ENCODE peak calls at places on chromosomes 1 and 21, in five cellular contexts. One of them, this sample, is unnamed.

GRCh38 chr1:60746278-60746761 is 336.0 kb upstream of the NFIA start:
- DNase-seq in B cell: no peak
- DNase-seq in CD4-positive, alpha-beta T cell: no peak
- DNase-seq in retinal pigment epithelial cell: no peak
- DNase-seq in cardiac muscle cell: no peak
- DNase-seq in this sample: no peak

GRCh38 chr1:29259802-29260441 is 23.6 kb downstream of the PTPRU start:
- DNase-seq in B cell: peak
- DNase-seq in CD4-positive, alpha-beta T cell: peak
- DNase-seq in retinal pigment epithelial cell: peak
- DNase-seq in cardiac muscle cell: peak
- DNase-seq in this sample: peak

GRCh38 chr1:192477630-192478029 is 97.9 kb upstream of the RGS1 start:
- DNase-seq in B cell: peak
- DNase-seq in CD4-positive, alpha-beta T cell: no peak
- DNase-seq in retinal pigment epithelial cell: no peak
- DNase-seq in cardiac muscle cell: peak
- DNase-seq in this sample: no peak

GRCh38 chr21:29271927-29272333 is 26.8 kb upstream of the BACH1 start:
- DNase-seq in B cell: no peak
- DNase-seq in CD4-positive, alpha-beta T cell: no peak
- DNase-seq in retinal pigment epithelial cell: no peak
- DNase-seq in cardiac muscle cell: no peak
- DNase-seq in this sample: no peak

GRCh38 chr21:42818328-42818749 is 61.0 kb downstream of the WDR4 start:
- DNase-seq in B cell: peak
- DNase-seq in CD4-positive, alpha-beta T cell: peak
- DNase-seq in retinal pigment epithelial cell: no peak
- DNase-seq in cardiac muscle cell: peak
- DNase-seq in this sample: peak

GRCh38 chr1:66048011-66048410 is 255.3 kb downstream of the PDE4B start:
- DNase-seq in B cell: no peak
- DNase-seq in CD4-positive, alpha-beta T cell: no peak
- DNase-seq in retinal pigment epithelial cell: no peak
- DNase-seq in cardiac muscle cell: peak
- DNase-seq in this sample: no peak

GRCh38 chr21:42218836-42219605 is at the start of gene ABCG1:
- DNase-seq in B cell: peak
- DNase-seq in CD4-positive, alpha-beta T cell: peak
- DNase-seq in retinal pigment epithelial cell: no peak
- DNase-seq in cardiac muscle cell: peak
- DNase-seq in this sample: no peak

GRCh38 chr1:183953031-183953430 is 84.5 kb downstream of the COLGALT2 start:
- DNase-seq in B cell: no peak
- DNase-seq in CD4-positive, alpha-beta T cell: no peak
- DNase-seq in retinal pigment epithelial cell: no peak
- DNase-seq in cardiac muscle cell: no peak
- DNase-seq in this sample: no peak

GRCh38 chr1:205669341-205670142 is 10.8 kb downstream of the SLC45A3 start:
- DNase-seq in B cell: peak
- DNase-seq in CD4-positive, alpha-beta T cell: no peak
- DNase-seq in retinal pigment epithelial cell: no peak
- DNase-seq in cardiac muscle cell: no peak
- DNase-seq in this sample: peak

GRCh38 chr1:180507826-180508724 is 5.7 kb upstream of the ACBD6 start:
- DNase-seq in B cell: no peak
- DNase-seq in CD4-positive, alpha-beta T cell: no peak
- DNase-seq in retinal pigment epithelial cell: no peak
- DNase-seq in cardiac muscle cell: no peak
- DNase-seq in this sample: no peak

GRCh38 chr1:39452540-39452939 is 38.9 kb upstream of the BMP8A start:
- DNase-seq in B cell: no peak
- DNase-seq in CD4-positive, alpha-beta T cell: no peak
- DNase-seq in retinal pigment epithelial cell: no peak
- DNase-seq in cardiac muscle cell: no peak
- DNase-seq in this sample: no peak

GRCh38 chr1:217617120-217617519 is 13.8 kb downstream of the GPATCH2 start:
- DNase-seq in B cell: no peak
- DNase-seq in CD4-positive, alpha-beta T cell: no peak
- DNase-seq in retinal pigment epithelial cell: no peak
- DNase-seq in cardiac muscle cell: no peak
- DNase-seq in this sample: no peak

GRCh38 chr1:145730900-145731299 is 11.6 kb downstream of the CD160 start:
- DNase-seq in B cell: no peak
- DNase-seq in CD4-positive, alpha-beta T cell: no peak
- DNase-seq in retinal pigment epithelial cell: no peak
- DNase-seq in cardiac muscle cell: no peak
- DNase-seq in this sample: no peak
- TF ChIP-seq CTCF in B cell: no peak
- TF ChIP-seq CTCF in CD4-positive, alpha-beta T cell: no peak
- TF ChIP-seq CTCF in retinal pigment epithelial cell: no peak
- TF ChIP-seq CTCF in cardiac muscle cell: no peak
- TF ChIP-seq CTCF in this sample: no peak

DNA sequence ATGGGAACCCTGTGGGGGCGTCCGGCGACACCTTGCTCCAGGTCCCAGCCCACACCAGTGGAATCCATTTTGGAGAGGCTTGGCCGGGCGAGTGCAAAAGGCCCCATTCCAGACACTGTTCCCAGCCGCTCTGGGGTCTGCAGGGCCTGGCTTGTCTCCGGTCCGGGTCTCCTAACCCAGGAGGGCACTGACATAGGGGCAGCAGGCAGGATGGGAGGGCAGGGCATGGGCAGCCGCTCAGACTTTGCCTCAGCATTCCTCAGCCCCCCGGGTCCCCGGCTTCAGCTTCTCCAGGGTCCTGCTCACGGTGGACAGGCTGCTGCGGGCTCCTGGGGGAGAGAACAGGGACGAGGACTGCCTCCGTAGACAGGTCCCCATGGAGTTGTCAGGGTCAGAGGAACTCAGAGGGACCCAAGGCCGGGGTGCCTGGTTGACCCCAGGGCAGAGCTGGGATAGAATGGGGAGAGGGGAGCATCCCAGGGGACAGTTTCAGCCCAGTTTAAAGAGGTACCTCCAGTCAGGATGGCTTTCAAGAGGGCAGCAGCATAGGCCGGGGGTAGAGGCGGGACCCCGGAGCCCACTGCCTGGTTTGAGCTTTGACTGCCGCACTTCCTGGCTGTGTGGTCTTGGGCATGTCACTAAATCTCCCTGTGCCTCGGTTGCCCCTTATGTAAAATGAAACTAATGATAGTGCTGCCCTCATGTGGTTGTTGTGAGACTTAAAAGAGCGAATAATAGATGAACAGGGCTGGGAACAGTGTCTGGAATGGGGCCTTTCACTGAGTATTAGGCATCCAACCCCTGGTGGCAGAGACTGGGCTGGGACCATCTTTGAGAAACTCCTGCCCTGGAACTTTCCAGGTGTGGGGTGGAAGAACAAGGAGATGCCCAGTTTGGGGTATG is 3.7 kb downstream of the KNCN start:
- DNase-seq in B cell: no peak
- DNase-seq in CD4-positive, alpha-beta T cell: no peak
- DNase-seq in retinal pigment epithelial cell: no peak
- DNase-seq in cardiac muscle cell: peak
- DNase-seq in this sample: no peak
- TF ChIP-seq CTCF in B cell: peak
- TF ChIP-seq CTCF in CD4-positive, alpha-beta T cell: no peak
- TF ChIP-seq CTCF in retinal pigment epithelial cell: peak
- TF ChIP-seq CTCF in cardiac muscle cell: peak
- TF ChIP-seq CTCF in this sample: peak

GRCh38 chr1:196361112-196361714 is 247.0 kb downstream of the KCNT2 start:
- DNase-seq in B cell: no peak
- DNase-seq in CD4-positive, alpha-beta T cell: no peak
- DNase-seq in retinal pigment epithelial cell: no peak
- DNase-seq in cardiac muscle cell: no peak
- DNase-seq in this sample: no peak

GRCh38 chr1:196357913-196358312 is 250.3 kb downstream of the KCNT2 start:
- DNase-seq in B cell: no peak
- DNase-seq in CD4-positive, alpha-beta T cell: no peak
- DNase-seq in retinal pigment epithelial cell: no peak
- DNase-seq in cardiac muscle cell: no peak
- DNase-seq in this sample: no peak

DNA sequence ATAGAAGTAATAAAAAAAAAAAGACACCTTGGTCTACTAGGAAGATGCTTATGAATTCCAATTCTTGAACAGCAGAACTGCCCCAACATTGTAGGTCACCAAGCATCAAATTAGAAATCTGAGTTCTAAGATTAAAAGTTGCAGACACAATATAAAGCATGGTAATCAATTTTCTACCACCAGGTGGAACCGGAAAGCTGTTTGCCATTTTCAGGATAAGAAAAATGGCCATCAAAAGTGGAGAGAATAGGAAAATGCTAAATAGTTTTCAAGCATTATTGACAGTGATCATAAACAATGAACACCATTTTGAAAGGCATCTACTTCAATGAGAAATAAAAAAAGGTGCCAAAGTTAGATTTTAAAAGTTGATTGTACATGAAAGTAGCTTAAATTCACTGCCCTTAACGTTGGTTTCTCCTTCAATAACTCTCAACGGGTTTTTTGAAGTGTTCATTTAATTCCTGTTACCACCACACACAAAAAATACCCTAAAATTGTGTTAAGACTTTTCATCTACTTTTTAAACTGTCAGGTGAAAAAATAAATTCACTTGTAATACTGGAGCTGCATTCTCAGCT is 252.9 kb downstream of the KCNT2 start:
- DNase-seq in B cell: no peak
- DNase-seq in CD4-positive, alpha-beta T cell: no peak
- DNase-seq in retinal pigment epithelial cell: no peak
- DNase-seq in cardiac muscle cell: peak
- DNase-seq in this sample: no peak
- TF ChIP-seq CTCF in B cell: no peak
- TF ChIP-seq CTCF in CD4-positive, alpha-beta T cell: no peak
- TF ChIP-seq CTCF in retinal pigment epithelial cell: peak
- TF ChIP-seq CTCF in cardiac muscle cell: peak
- TF ChIP-seq CTCF in this sample: no peak

GRCh38 chr1:238399558-238399957 is 508.8 kb upstream of the ZP4 start:
- DNase-seq in B cell: no peak
- DNase-seq in CD4-positive, alpha-beta T cell: no peak
- DNase-seq in retinal pigment epithelial cell: no peak
- DNase-seq in cardiac muscle cell: no peak
- DNase-seq in this sample: no peak
- TF ChIP-seq CTCF in B cell: no peak
- TF ChIP-seq CTCF in CD4-positive, alpha-beta T cell: no peak
- TF ChIP-seq CTCF in retinal pigment epithelial cell: no peak
- TF ChIP-seq CTCF in cardiac muscle cell: no peak
- TF ChIP-seq CTCF in this sample: no peak

GRCh38 chr1:160056648-160057169 is 13.3 kb downstream of the KCNJ10 start:
- DNase-seq in B cell: no peak
- DNase-seq in CD4-positive, alpha-beta T cell: no peak
- DNase-seq in retinal pigment epithelial cell: no peak
- DNase-seq in cardiac muscle cell: no peak
- DNase-seq in this sample: no peak

GRCh38 chr1:160061376-160062100 is 8.4 kb downstream of the KCNJ10 start:
- DNase-seq in B cell: no peak
- DNase-seq in CD4-positive, alpha-beta T cell: no peak
- DNase-seq in retinal pigment epithelial cell: no peak
- DNase-seq in cardiac muscle cell: peak
- DNase-seq in this sample: no peak

GRCh38 chr1:160062134-160062533 is 7.8 kb downstream of the KCNJ10 start:
- DNase-seq in B cell: no peak
- DNase-seq in CD4-positive, alpha-beta T cell: no peak
- DNase-seq in retinal pigment epithelial cell: no peak
- DNase-seq in cardiac muscle cell: no peak
- DNase-seq in this sample: no peak

GRCh38 chr1:160053548-160054365 is 16.2 kb downstream of the KCNJ10 start:
- DNase-seq in B cell: no peak
- DNase-seq in CD4-positive, alpha-beta T cell: no peak
- DNase-seq in retinal pigment epithelial cell: no peak
- DNase-seq in cardiac muscle cell: no peak
- DNase-seq in this sample: no peak

DNA sequence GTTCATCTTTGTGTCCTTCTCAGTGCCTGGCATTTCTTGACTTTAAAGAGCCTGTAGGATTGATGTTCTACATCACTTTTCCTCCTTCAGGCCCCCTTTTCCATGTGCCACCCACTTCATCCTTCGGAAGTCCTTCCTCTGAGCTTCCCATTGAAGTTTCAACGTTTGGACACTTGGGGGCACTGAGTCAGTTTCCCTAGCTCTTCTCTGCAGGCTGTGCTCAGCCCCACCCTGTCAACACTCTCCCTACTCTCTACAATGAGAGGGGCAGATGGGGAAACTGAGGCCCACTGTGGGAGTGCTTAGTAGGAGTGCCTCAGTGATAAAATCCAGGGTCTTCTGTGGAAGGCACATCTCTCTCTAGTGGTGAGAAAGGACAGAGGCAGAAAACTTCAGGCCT is 11.9 kb downstream of the KCNJ10 start:
- DNase-seq in B cell: no peak
- DNase-seq in CD4-positive, alpha-beta T cell: no peak
- DNase-seq in retinal pigment epithelial cell: no peak
- DNase-seq in cardiac muscle cell: no peak
- DNase-seq in this sample: no peak
- TF ChIP-seq CTCF in B cell: no peak
- TF ChIP-seq CTCF in CD4-positive, alpha-beta T cell: no peak
- TF ChIP-seq CTCF in retinal pigment epithelial cell: peak
- TF ChIP-seq CTCF in cardiac muscle cell: peak
- TF ChIP-seq CTCF in this sample: no peak

GRCh38 chr1:110962892-110963665 is 643 bp downstream of the LRIF1 start:
- DNase-seq in B cell: peak
- DNase-seq in CD4-positive, alpha-beta T cell: peak
- DNase-seq in retinal pigment epithelial cell: peak
- DNase-seq in cardiac muscle cell: peak
- DNase-seq in this sample: peak
- TF ChIP-seq CTCF in B cell: no peak
- TF ChIP-seq CTCF in CD4-positive, alpha-beta T cell: no peak
- TF ChIP-seq CTCF in retinal pigment epithelial cell: no peak
- TF ChIP-seq CTCF in cardiac muscle cell: no peak
- TF ChIP-seq CTCF in this sample: no peak

GRCh38 chr1:6624712-6625578 is at the start of gene THAP3:
- DNase-seq in B cell: peak
- DNase-seq in CD4-positive, alpha-beta T cell: peak
- DNase-seq in retinal pigment epithelial cell: peak
- DNase-seq in cardiac muscle cell: peak
- DNase-seq in this sample: peak
- TF ChIP-seq CTCF in B cell: peak
- TF ChIP-seq CTCF in CD4-positive, alpha-beta T cell: peak
- TF ChIP-seq CTCF in retinal pigment epithelial cell: no peak
- TF ChIP-seq CTCF in cardiac muscle cell: no peak
- TF ChIP-seq CTCF in this sample: peak